ENCODE peak calls at places on chromosomes 13 and 19, in five cellular contexts. S is SW 1271, I is EL, E is C1 segment of cervical spinal cord, K is sigmoid colon. N is an unnamed sample.

GRCh38 chr13:112442483-112443090 is 66.4 kb downstream of the SPACA7 start:
- DNase-seq in S (no peak), I (no peak), K (no peak), E (no peak), N (peak)

GRCh38 chr19:57664269-57665127 is 4.2 kb upstream of the ZSCAN4 start:
- DNase-seq in I (peak), S (peak), E (peak), K (peak), N (no peak)

GRCh38 chr13:41188584-41188983 is 5.8 kb downstream of the KBTBD7 start:
- DNase-seq in S (no peak), E (no peak), I (peak), K (no peak), N (no peak)

GRCh38 chr19:13103961-13104847 is 1.5 kb upstream of the LYL1 start:
- DNase-seq in K (peak), I (no peak), E (peak), S (no peak), N (no peak)

GRCh38 chr19:9309974-9310446 is 372 bp upstream of the ZNF699 start:
- DNase-seq in E (no peak), S (peak), I (peak), K (peak), N (peak)

GRCh38 chr19:35034005-35034502 is 3.8 kb downstream of the SCN1B start:
- DNase-seq in S (no peak), K (no peak), I (no peak), E (no peak), N (no peak)

GRCh38 chr13:26964278-26965057 is 203.9 kb upstream of the GPR12 start:
- DNase-seq in S (no peak), E (no peak), I (peak), K (no peak), N (no peak)

GRCh38 chr13:106140476-106140875 is 395.0 kb downstream of the EFNB2 start:
- DNase-seq in E (no peak), K (no peak), S (no peak), I (no peak), N (no peak)

GRCh38 chr13:48144413-48145035 is 49.6 kb upstream of the MED4 start:
- DNase-seq in K (no peak), E (no peak), S (no peak), I (no peak), N (no peak)

N was measured in mesenteric fat pad.